ENCODE peak calls at places on chromosome 9, in ten cellular contexts. Q, E, R, W, G, M, C, F, D and X are unnamed samples. For H3K27me3, the result is how much of the 10 kb centered on the place peaks cover.

GRCh38 chr9:114006155-114006550 is 71.9 kb downstream of the AMBP start:
- DNase-seq in Q (peak), E (no peak), R (no peak), W (no peak), G (no peak), M (no peak), C (no peak), F (no peak), D (no peak), X (no peak)

GRCh38 chr9:447230-448025 is 232.8 kb downstream of the DOCK8 start:
- DNase-seq in Q (no peak), E (no peak), R (no peak), W (no peak), G (peak), M (peak), C (no peak), F (peak), D (peak), X (peak)

GRCh38 chr9:20209421-20210340 is 412.6 kb downstream of the MLLT3 start:
- DNase-seq in Q (no peak), E (no peak), R (no peak), W (no peak), G (no peak), M (no peak), C (no peak), F (no peak), D (no peak), X (no peak)

GRCh38 chr9:71830929-71831328 is 62.6 kb upstream of the CEMIP2 start:
- DNase-seq in Q (no peak), E (no peak), R (no peak), W (no peak), G (no peak), M (peak), C (no peak), F (no peak), D (no peak), X (no peak)

GRCh38 chr9:128257907-128258306 is 17.9 kb downstream of the GOLGA2 start:
- DNase-seq in Q (no peak), E (no peak), R (no peak), W (no peak), G (no peak), M (no peak), C (no peak), F (no peak), D (no peak), X (no peak)

GRCh38 chr9:99050292-99050911 is 54.5 kb upstream of the TGFBR1 start:
- DNase-seq in Q (no peak), E (no peak), R (peak), W (no peak), G (peak), M (no peak), C (no peak), F (peak), D (no peak), X (peak)

GRCh38 chr9:132241840-132242620 is 80.2 kb downstream of the NTNG2 start:
- DNase-seq in Q (no peak), E (peak), R (peak), W (peak), G (no peak), M (peak), C (no peak), F (no peak), D (no peak), X (no peak)

GRCh38 chr9:117795271-117795670 is 91.1 kb downstream of the TLR4 start:
- DNase-seq in Q (no peak), E (no peak), R (no peak), W (no peak), G (no peak), M (no peak), C (no peak), F (no peak), D (no peak), X (no peak)

DNA sequence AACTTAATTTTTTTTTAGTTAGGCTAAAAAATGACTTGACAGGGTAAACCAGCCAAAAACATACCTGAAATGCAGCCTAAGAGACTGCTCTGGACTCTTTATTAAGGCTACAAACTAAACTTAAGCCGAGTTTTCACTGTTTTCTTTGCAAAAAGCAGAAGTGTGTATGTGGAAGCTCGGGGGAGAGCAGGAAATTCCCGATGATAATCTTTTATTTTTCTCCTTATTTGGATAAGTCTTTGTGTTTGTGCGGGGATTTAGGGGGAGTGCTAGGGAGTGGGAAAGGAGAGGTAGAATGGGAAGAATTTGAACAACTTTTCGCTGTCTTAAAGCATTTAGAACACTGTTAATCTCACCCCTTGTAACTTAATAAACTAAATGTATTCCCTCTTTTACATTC is 30.7 kb upstream of the GPR21 start:
- DNase-seq in Q (no peak), E (peak), R (no peak), W (no peak), G (peak), M (no peak), C (no peak), F (peak), D (no peak), X (no peak)
- H3K4me3 ChIP-seq in Q (no peak), E (no peak), R (no peak), W (no peak), G (no peak), M (no peak), C (no peak), F (no peak), D (no peak), X (no peak)

DNA sequence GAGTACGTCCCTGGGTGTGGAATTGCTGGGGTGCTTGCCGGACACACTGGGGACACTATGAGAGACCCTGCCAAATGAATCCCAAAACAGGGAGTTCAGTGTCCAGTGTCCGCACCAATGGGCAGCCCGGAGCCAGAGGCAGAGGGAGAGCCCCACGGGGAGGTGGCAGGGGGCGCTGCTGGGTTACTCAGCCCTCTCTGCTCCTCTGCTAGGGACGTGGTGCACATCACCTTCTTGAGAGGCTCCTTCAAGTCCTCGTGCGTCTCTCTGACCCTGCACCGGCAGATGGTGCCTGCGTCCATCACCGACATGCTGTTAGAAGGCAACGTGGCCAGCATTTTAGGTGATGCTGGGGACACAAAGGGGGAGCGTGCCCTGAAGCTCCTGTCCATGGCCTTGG is 20.8 kb downstream of the STKLD1 start:
- DNase-seq in Q (no peak), E (no peak), R (peak), W (peak), G (peak), M (no peak), C (no peak), F (no peak), D (no peak), X (no peak)
- TF ChIP-seq CTCF in Q (no peak), E (peak), R (peak), W (no peak), G (peak), M (no peak), C (no peak), F (peak), D (peak), X (peak)

DNA sequence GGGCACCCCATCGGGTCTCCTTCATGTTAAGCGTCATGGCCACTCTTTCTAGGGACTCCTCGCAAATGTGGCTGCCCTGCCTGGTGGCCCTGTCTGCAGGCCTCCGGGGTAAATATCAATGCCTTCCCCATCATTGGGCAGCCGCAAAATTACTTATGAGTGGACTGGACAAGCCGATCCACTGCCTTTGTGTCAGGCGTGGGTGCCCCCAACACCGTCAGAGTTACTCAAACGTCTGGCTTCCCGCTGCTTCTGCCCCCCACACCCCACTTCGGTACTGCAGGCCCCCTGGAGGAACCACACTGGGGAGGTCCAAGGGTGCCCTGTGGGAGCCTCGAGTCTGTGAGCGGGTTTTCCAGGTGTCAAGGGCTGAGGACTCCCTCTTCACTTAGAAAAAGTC is 3.8 kb downstream of the LHX3 start:
- DNase-seq in Q (no peak), E (no peak), R (no peak), W (no peak), G (no peak), M (no peak), C (no peak), F (no peak), D (no peak), X (no peak)
- H3K27me3 ChIP-seq in Q (under half), E (half or more), R (half or more), W (half or more), G (half or more), M (half or more), C (half or more), F (half or more), D (under half), X (half or more)

GRCh38 chr9:110668528-110669167 is at the start of gene MUSK:
- DNase-seq in Q (no peak), E (no peak), R (no peak), W (no peak), G (no peak), M (no peak), C (no peak), F (peak), D (no peak), X (no peak)
- H3K4me3 ChIP-seq in Q (no peak), E (no peak), R (no peak), W (no peak), G (no peak), M (no peak), C (no peak), F (no peak), D (no peak), X (no peak)

DNA sequence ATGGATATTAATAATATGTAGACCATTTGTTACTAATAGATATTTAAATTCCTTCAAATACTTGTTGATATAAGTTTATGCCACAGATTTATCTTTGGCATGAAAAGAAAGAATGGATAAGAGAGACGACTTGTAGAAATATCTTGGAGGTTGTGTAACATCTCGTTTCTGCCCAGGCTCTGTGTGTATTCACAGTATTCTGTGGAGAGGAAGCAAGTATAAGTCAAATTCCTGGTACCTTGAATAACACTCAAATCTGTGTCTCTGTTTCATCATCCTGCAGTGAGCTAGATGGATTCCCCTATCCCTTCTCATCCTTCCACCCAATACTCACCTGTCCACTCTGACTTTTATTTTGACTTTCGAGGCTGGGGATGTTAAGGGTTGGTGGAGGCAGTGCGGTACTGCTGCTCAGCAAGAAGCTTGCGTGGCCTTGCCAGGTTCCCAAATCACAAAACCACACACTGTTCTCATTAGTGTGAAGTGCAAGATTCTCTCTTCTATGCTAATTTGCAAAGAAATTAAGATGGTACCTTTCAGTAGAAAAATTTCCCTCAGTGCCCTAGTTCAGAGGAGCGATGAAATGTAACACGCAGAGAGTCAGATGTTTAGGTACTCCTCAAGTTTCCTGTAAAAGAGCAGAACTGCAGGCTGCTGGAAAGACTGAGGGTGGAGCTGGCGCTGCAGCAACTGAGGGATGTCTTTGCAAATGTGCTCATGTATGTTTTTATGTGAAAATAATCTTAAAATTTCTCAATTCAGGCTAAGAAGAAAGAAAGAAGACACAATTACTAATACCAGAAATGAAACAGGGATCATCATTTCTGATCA is 42.6 kb upstream of the ANKRD18A start:
- DNase-seq in Q (no peak), E (peak), R (no peak), W (no peak), G (no peak), M (no peak), C (no peak), F (no peak), D (no peak), X (no peak)
- TF ChIP-seq CTCF in Q (no peak), E (peak), R (peak), W (no peak), G (no peak), M (no peak), C (no peak), F (peak), D (no peak), X (peak)